ENCODE peak calls at places on chromosome 16, in eight cellular contexts. One of them, this sample, is unnamed.

GRCh38 chr16:1073566-1074378 is 1.2 kb downstream of the SSTR5 start:
- DNase-seq in cortex of kidney: no peak
- DNase-seq in AG04450: no peak
- DNase-seq in RWPE1: no peak
- DNase-seq in CD8-positive, alpha-beta memory T cell: no peak
- DNase-seq in stimulated activated CD4-positive, alpha-beta T cell treated with anti-CD3 and anti-CD28 coated beads, Interleukin-2, amount 100 ng/mL, for 24 hours: no peak
- DNase-seq in GM20000: no peak
- DNase-seq in NCI-H1048: no peak
- DNase-seq in this sample: no peak

GRCh38 chr16:6949240-6949639 is 383.4 kb upstream of the RBFOX1 start:
- DNase-seq in cortex of kidney: no peak
- DNase-seq in AG04450: no peak
- DNase-seq in RWPE1: no peak
- DNase-seq in CD8-positive, alpha-beta memory T cell: no peak
- DNase-seq in stimulated activated CD4-positive, alpha-beta T cell treated with anti-CD3 and anti-CD28 coated beads, Interleukin-2, amount 100 ng/mL, for 24 hours: no peak
- DNase-seq in GM20000: no peak
- DNase-seq in NCI-H1048: no peak
- DNase-seq in this sample: no peak

GRCh38 chr16:1202274-1202673 is 22.8 kb downstream of the TPSG1 start:
- DNase-seq in cortex of kidney: no peak
- DNase-seq in AG04450: no peak
- DNase-seq in RWPE1: no peak
- DNase-seq in CD8-positive, alpha-beta memory T cell: no peak
- DNase-seq in stimulated activated CD4-positive, alpha-beta T cell treated with anti-CD3 and anti-CD28 coated beads, Interleukin-2, amount 100 ng/mL, for 24 hours: no peak
- DNase-seq in GM20000: no peak
- DNase-seq in NCI-H1048: no peak
- DNase-seq in this sample: no peak

GRCh38 chr16:4376126-4376819 is 4.6 kb downstream of the VASN start:
- DNase-seq in cortex of kidney: no peak
- DNase-seq in AG04450: peak; percentile 57
- DNase-seq in RWPE1: no peak
- DNase-seq in CD8-positive, alpha-beta memory T cell: no peak
- DNase-seq in stimulated activated CD4-positive, alpha-beta T cell treated with anti-CD3 and anti-CD28 coated beads, Interleukin-2, amount 100 ng/mL, for 24 hours: no peak
- DNase-seq in GM20000: no peak
- DNase-seq in NCI-H1048: no peak
- DNase-seq in this sample: no peak

GRCh38 chr16:67892375-67892774 is 679 bp upstream of the PSKH1 start:
- DNase-seq in cortex of kidney: no peak
- DNase-seq in AG04450: no peak
- DNase-seq in RWPE1: no peak
- DNase-seq in CD8-positive, alpha-beta memory T cell: no peak
- DNase-seq in stimulated activated CD4-positive, alpha-beta T cell treated with anti-CD3 and anti-CD28 coated beads, Interleukin-2, amount 100 ng/mL, for 24 hours: no peak
- DNase-seq in GM20000: no peak
- DNase-seq in NCI-H1048: no peak
- DNase-seq in this sample: no peak

GRCh38 chr16:85072947-85073346 is 39.3 kb downstream of the CIBAR2 start:
- DNase-seq in cortex of kidney: no peak
- DNase-seq in AG04450: peak; percentile 46
- DNase-seq in RWPE1: no peak
- DNase-seq in CD8-positive, alpha-beta memory T cell: no peak
- DNase-seq in stimulated activated CD4-positive, alpha-beta T cell treated with anti-CD3 and anti-CD28 coated beads, Interleukin-2, amount 100 ng/mL, for 24 hours: no peak
- DNase-seq in GM20000: no peak
- DNase-seq in NCI-H1048: no peak
- DNase-seq in this sample: no peak

GRCh38 chr16:47612711-47613110 is 151.6 kb downstream of the PHKB start:
- DNase-seq in cortex of kidney: no peak
- DNase-seq in AG04450: no peak
- DNase-seq in RWPE1: peak; percentile 38
- DNase-seq in CD8-positive, alpha-beta memory T cell: no peak
- DNase-seq in stimulated activated CD4-positive, alpha-beta T cell treated with anti-CD3 and anti-CD28 coated beads, Interleukin-2, amount 100 ng/mL, for 24 hours: no peak
- DNase-seq in GM20000: no peak
- DNase-seq in NCI-H1048: no peak
- DNase-seq in this sample: no peak

GRCh38 chr16:24286713-24287405 is 30.7 kb downstream of the CACNG3 start:
- DNase-seq in cortex of kidney: no peak
- DNase-seq in AG04450: no peak
- DNase-seq in RWPE1: no peak
- DNase-seq in CD8-positive, alpha-beta memory T cell: no peak
- DNase-seq in stimulated activated CD4-positive, alpha-beta T cell treated with anti-CD3 and anti-CD28 coated beads, Interleukin-2, amount 100 ng/mL, for 24 hours: no peak
- DNase-seq in GM20000: no peak
- DNase-seq in NCI-H1048: no peak
- DNase-seq in this sample: no peak

GRCh38 chr16:28326881-28327610 is 34.7 kb downstream of the SBK1 start:
- DNase-seq in cortex of kidney: no peak
- DNase-seq in AG04450: no peak
- DNase-seq in RWPE1: peak; percentile 46
- DNase-seq in CD8-positive, alpha-beta memory T cell: peak; percentile 59
- DNase-seq in stimulated activated CD4-positive, alpha-beta T cell treated with anti-CD3 and anti-CD28 coated beads, Interleukin-2, amount 100 ng/mL, for 24 hours: peak; percentile 77
- DNase-seq in GM20000: peak; percentile 86
- DNase-seq in NCI-H1048: no peak
- DNase-seq in this sample: peak; percentile 58

GRCh38 chr16:50696575-50697420 is 3.4 kb downstream of the NOD2 start:
- DNase-seq in cortex of kidney: no peak
- DNase-seq in AG04450: no peak
- DNase-seq in RWPE1: peak; percentile 79
- DNase-seq in CD8-positive, alpha-beta memory T cell: peak; percentile 30
- DNase-seq in stimulated activated CD4-positive, alpha-beta T cell treated with anti-CD3 and anti-CD28 coated beads, Interleukin-2, amount 100 ng/mL, for 24 hours: peak; percentile 66
- DNase-seq in GM20000: peak; percentile 86
- DNase-seq in NCI-H1048: no peak
- DNase-seq in this sample: peak; percentile 61

GRCh38 chr16:10521681-10522274 is 58.6 kb downstream of the EMP2 start:
- DNase-seq in cortex of kidney: no peak
- DNase-seq in AG04450: peak; percentile 6
- DNase-seq in RWPE1: peak; percentile 57
- DNase-seq in CD8-positive, alpha-beta memory T cell: peak; percentile 10
- DNase-seq in stimulated activated CD4-positive, alpha-beta T cell treated with anti-CD3 and anti-CD28 coated beads, Interleukin-2, amount 100 ng/mL, for 24 hours: peak; percentile 45
- DNase-seq in GM20000: peak; percentile 63
- DNase-seq in NCI-H1048: peak; percentile 6
- DNase-seq in this sample: no peak

GRCh38 chr16:23072769-23073549 is 76.3 kb downstream of the USP31 start:
- DNase-seq in cortex of kidney: no peak
- DNase-seq in AG04450: no peak
- DNase-seq in RWPE1: peak; percentile 87
- DNase-seq in CD8-positive, alpha-beta memory T cell: no peak
- DNase-seq in stimulated activated CD4-positive, alpha-beta T cell treated with anti-CD3 and anti-CD28 coated beads, Interleukin-2, amount 100 ng/mL, for 24 hours: no peak
- DNase-seq in GM20000: no peak
- DNase-seq in NCI-H1048: no peak
- DNase-seq in this sample: no peak

GRCh38 chr16:84084570-84085270 is 32.0 kb downstream of the MBTPS1 start:
- DNase-seq in cortex of kidney: no peak
- DNase-seq in AG04450: peak; percentile 10
- DNase-seq in RWPE1: peak; percentile 79
- DNase-seq in CD8-positive, alpha-beta memory T cell: peak; percentile 47
- DNase-seq in stimulated activated CD4-positive, alpha-beta T cell treated with anti-CD3 and anti-CD28 coated beads, Interleukin-2, amount 100 ng/mL, for 24 hours: peak; percentile 67
- DNase-seq in GM20000: peak; percentile 81
- DNase-seq in NCI-H1048: peak; percentile 0
- DNase-seq in this sample: peak; percentile 57